ENCODE peak calls at places on chromosomes 6 and 20, in six cellular contexts. One of them, this sample, is unnamed. For H3K4me1, the result is how much of the 10 kb centered on the place peaks cover.

GRCh38 chr20:44098657-44099056 is 88.3 kb downstream of the JPH2 start:
- DNase-seq in breast epithelium: no peak
- DNase-seq in Karpas-422: no peak
- DNase-seq in GM12878: no peak
- DNase-seq in lower lobe of right lung: no peak
- DNase-seq in IMR-90: no peak
- DNase-seq in this sample: no peak

GRCh38 chr6:127216821-127217789 is 49.6 kb upstream of the RNF146 start:
- DNase-seq in breast epithelium: no peak
- DNase-seq in Karpas-422: no peak
- DNase-seq in GM12878: no peak
- DNase-seq in lower lobe of right lung: no peak
- DNase-seq in IMR-90: no peak
- DNase-seq in this sample: no peak

GRCh38 chr6:34241351-34242215 is 4.9 kb downstream of the HMGA1 start:
- DNase-seq in breast epithelium: no peak
- DNase-seq in Karpas-422: no peak
- DNase-seq in GM12878: no peak
- DNase-seq in lower lobe of right lung: peak
- DNase-seq in IMR-90: no peak
- DNase-seq in this sample: no peak

GRCh38 chr6:33455051-33455450 is 675 bp downstream of the ZBTB9 start:
- DNase-seq in breast epithelium: no peak
- DNase-seq in Karpas-422: no peak
- DNase-seq in GM12878: no peak
- DNase-seq in lower lobe of right lung: no peak
- DNase-seq in IMR-90: no peak
- DNase-seq in this sample: no peak

GRCh38 chr6:21808045-21808470 is 214.5 kb downstream of the SOX4 start:
- DNase-seq in breast epithelium: peak
- DNase-seq in Karpas-422: no peak
- DNase-seq in GM12878: no peak
- DNase-seq in lower lobe of right lung: no peak
- DNase-seq in IMR-90: peak
- DNase-seq in this sample: no peak

GRCh38 chr6:95087394-95088097 is 489.8 kb upstream of the MANEA start:
- DNase-seq in breast epithelium: no peak
- DNase-seq in Karpas-422: no peak
- DNase-seq in GM12878: no peak
- DNase-seq in lower lobe of right lung: no peak
- DNase-seq in IMR-90: peak
- DNase-seq in this sample: no peak

GRCh38 chr20:58310291-58310782 is 822 bp downstream of the RAB22A start:
- DNase-seq in breast epithelium: no peak
- DNase-seq in Karpas-422: no peak
- DNase-seq in GM12878: no peak
- DNase-seq in lower lobe of right lung: no peak
- DNase-seq in IMR-90: peak
- DNase-seq in this sample: no peak

GRCh38 chr20:22058746-22059145 is 353.3 kb downstream of the PAX1 start:
- DNase-seq in breast epithelium: no peak
- DNase-seq in Karpas-422: no peak
- DNase-seq in GM12878: no peak
- DNase-seq in lower lobe of right lung: no peak
- DNase-seq in IMR-90: no peak
- DNase-seq in this sample: no peak

GRCh38 chr6:145086197-145086596 is 649.1 kb downstream of the EPM2A start:
- DNase-seq in breast epithelium: no peak
- DNase-seq in Karpas-422: no peak
- DNase-seq in GM12878: no peak
- DNase-seq in lower lobe of right lung: no peak
- DNase-seq in IMR-90: no peak
- DNase-seq in this sample: no peak

GRCh38 chr20:309841-310644 is 12.7 kb downstream of the ZCCHC3 start:
- DNase-seq in breast epithelium: peak
- DNase-seq in Karpas-422: peak
- DNase-seq in GM12878: no peak
- DNase-seq in lower lobe of right lung: peak
- DNase-seq in IMR-90: peak
- DNase-seq in this sample: peak
- H3K4me3 ChIP-seq in breast epithelium: peak
- H3K4me3 ChIP-seq in Karpas-422: no peak
- H3K4me3 ChIP-seq in GM12878: peak
- H3K4me3 ChIP-seq in lower lobe of right lung: peak
- H3K4me3 ChIP-seq in IMR-90: peak
- H3K4me3 ChIP-seq in this sample: peak

GRCh38 chr6:156418253-156418652 is 358.9 kb upstream of the ARID1B start:
- DNase-seq in breast epithelium: no peak
- DNase-seq in Karpas-422: no peak
- DNase-seq in GM12878: no peak
- DNase-seq in lower lobe of right lung: no peak
- DNase-seq in IMR-90: no peak
- DNase-seq in this sample: no peak

GRCh38 chr6:156421933-156422332 is 355.2 kb upstream of the ARID1B start:
- DNase-seq in breast epithelium: no peak
- DNase-seq in Karpas-422: no peak
- DNase-seq in GM12878: no peak
- DNase-seq in lower lobe of right lung: no peak
- DNase-seq in IMR-90: no peak
- DNase-seq in this sample: no peak

GRCh38 chr6:156416392-156416791 is 360.8 kb upstream of the ARID1B start:
- DNase-seq in breast epithelium: no peak
- DNase-seq in Karpas-422: no peak
- DNase-seq in GM12878: no peak
- DNase-seq in lower lobe of right lung: no peak
- DNase-seq in IMR-90: no peak
- DNase-seq in this sample: no peak

GRCh38 chr6:156420172-156420993 is 356.8 kb upstream of the ARID1B start:
- DNase-seq in breast epithelium: no peak
- DNase-seq in Karpas-422: no peak
- DNase-seq in GM12878: no peak
- DNase-seq in lower lobe of right lung: no peak
- DNase-seq in IMR-90: peak
- DNase-seq in this sample: no peak

GRCh38 chr6:156419594-156419993 is 357.6 kb upstream of the ARID1B start:
- DNase-seq in breast epithelium: no peak
- DNase-seq in Karpas-422: no peak
- DNase-seq in GM12878: no peak
- DNase-seq in lower lobe of right lung: no peak
- DNase-seq in IMR-90: no peak
- DNase-seq in this sample: no peak
- H3K27ac ChIP-seq in breast epithelium: no peak
- H3K27ac ChIP-seq in Karpas-422: no peak
- H3K27ac ChIP-seq in GM12878: no peak
- H3K27ac ChIP-seq in lower lobe of right lung: no peak
- H3K27ac ChIP-seq in IMR-90: no peak
- H3K27ac ChIP-seq in this sample: peak

DNA sequence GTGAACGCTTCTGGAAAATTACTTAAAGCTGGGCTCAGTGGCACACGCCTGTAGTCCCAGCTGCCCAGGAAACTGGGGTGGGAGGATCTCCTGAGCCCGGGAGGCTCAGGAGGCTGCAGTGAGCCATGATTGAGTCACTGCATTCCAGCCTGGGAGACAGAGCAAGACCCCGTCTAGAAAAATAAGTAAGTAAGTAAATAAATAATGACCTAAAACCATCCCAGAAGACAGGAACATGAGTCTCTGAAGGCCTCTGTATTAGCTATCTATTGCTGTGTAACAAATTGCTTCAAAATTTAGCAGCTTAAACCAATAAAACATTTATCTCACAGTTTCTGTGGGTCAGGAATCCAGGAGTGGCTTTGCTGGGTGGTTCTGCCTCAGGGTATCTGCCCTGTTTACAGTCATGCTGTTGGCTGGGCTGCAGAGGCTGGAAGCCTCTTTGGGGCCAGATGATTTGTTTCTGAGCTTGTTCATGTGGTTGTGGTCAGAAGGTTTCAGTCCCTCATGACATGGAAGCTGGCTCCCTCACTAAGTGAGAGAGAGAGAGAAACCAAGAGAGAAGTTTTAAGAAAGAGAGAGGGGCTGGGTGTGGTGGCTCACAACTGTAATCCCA is 48.4 kb upstream of the NCOA3 start:
- DNase-seq in breast epithelium: no peak
- DNase-seq in Karpas-422: peak
- DNase-seq in GM12878: peak
- DNase-seq in lower lobe of right lung: no peak
- DNase-seq in IMR-90: peak
- DNase-seq in this sample: no peak
- H3K4me1 ChIP-seq in breast epithelium: under half
- H3K4me1 ChIP-seq in Karpas-422: under half
- H3K4me1 ChIP-seq in GM12878: under half
- H3K4me1 ChIP-seq in lower lobe of right lung: under half
- H3K4me1 ChIP-seq in IMR-90: under half
- H3K4me1 ChIP-seq in this sample: under half

GRCh38 chr20:54068966-54069365 is 1.4 kb downstream of the BCAS1 start:
- DNase-seq in breast epithelium: no peak
- DNase-seq in Karpas-422: no peak
- DNase-seq in GM12878: no peak
- DNase-seq in lower lobe of right lung: no peak
- DNase-seq in IMR-90: no peak
- DNase-seq in this sample: no peak
- H3K4me3 ChIP-seq in breast epithelium: no peak
- H3K4me3 ChIP-seq in Karpas-422: no peak
- H3K4me3 ChIP-seq in GM12878: no peak
- H3K4me3 ChIP-seq in lower lobe of right lung: no peak
- H3K4me3 ChIP-seq in IMR-90: no peak
- H3K4me3 ChIP-seq in this sample: no peak

DNA sequence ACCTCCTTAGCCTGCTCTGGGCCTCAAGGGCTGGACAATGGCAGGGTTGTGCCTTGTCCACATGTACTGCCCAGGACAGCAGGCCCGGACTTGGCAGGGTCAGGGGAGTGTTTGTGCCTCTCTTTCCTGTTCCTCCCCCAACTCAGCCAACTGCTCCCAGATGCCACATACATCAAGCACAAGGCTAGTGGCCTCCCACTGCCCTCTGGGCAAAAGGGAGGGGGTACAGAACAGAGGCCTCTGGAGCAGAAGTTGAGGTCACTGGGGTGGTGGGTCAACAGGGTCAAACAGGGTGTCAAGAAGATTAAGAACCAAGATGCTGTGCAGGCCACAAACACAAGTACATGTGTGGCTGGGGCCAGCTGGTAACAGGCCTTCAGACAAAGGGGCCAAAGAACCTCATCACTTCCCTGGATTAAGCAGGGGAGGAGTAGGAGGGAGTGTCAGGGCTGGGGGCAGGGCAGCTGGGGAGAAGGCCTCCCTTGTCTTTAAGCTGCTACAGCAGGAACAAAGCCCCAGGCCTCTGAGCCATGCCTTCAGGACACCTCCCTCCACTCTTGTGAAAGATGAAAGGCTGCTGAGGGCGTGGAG is 36.0 kb downstream of the KCNK5 start:
- DNase-seq in breast epithelium: no peak
- DNase-seq in Karpas-422: no peak
- DNase-seq in GM12878: no peak
- DNase-seq in lower lobe of right lung: no peak
- DNase-seq in IMR-90: no peak
- DNase-seq in this sample: no peak
- H3K27ac ChIP-seq in breast epithelium: no peak
- H3K27ac ChIP-seq in Karpas-422: no peak
- H3K27ac ChIP-seq in GM12878: no peak
- H3K27ac ChIP-seq in lower lobe of right lung: no peak
- H3K27ac ChIP-seq in IMR-90: no peak
- H3K27ac ChIP-seq in this sample: no peak

GRCh38 chr6:353642-354614 is 37.6 kb upstream of the IRF4 start:
- DNase-seq in breast epithelium: no peak
- DNase-seq in Karpas-422: no peak
- DNase-seq in GM12878: no peak
- DNase-seq in lower lobe of right lung: peak
- DNase-seq in IMR-90: no peak
- DNase-seq in this sample: no peak

GRCh38 chr6:351011-351866 is 40.3 kb upstream of the IRF4 start:
- DNase-seq in breast epithelium: no peak
- DNase-seq in Karpas-422: no peak
- DNase-seq in GM12878: no peak
- DNase-seq in lower lobe of right lung: peak
- DNase-seq in IMR-90: no peak
- DNase-seq in this sample: no peak

GRCh38 chr6:351867-352289 is 39.7 kb upstream of the IRF4 start:
- DNase-seq in breast epithelium: no peak
- DNase-seq in Karpas-422: no peak
- DNase-seq in GM12878: no peak
- DNase-seq in lower lobe of right lung: peak
- DNase-seq in IMR-90: no peak
- DNase-seq in this sample: no peak

GRCh38 chr6:352896-353470 is 38.6 kb upstream of the IRF4 start:
- DNase-seq in breast epithelium: no peak
- DNase-seq in Karpas-422: no peak
- DNase-seq in GM12878: no peak
- DNase-seq in lower lobe of right lung: no peak
- DNase-seq in IMR-90: no peak
- DNase-seq in this sample: no peak

DNA sequence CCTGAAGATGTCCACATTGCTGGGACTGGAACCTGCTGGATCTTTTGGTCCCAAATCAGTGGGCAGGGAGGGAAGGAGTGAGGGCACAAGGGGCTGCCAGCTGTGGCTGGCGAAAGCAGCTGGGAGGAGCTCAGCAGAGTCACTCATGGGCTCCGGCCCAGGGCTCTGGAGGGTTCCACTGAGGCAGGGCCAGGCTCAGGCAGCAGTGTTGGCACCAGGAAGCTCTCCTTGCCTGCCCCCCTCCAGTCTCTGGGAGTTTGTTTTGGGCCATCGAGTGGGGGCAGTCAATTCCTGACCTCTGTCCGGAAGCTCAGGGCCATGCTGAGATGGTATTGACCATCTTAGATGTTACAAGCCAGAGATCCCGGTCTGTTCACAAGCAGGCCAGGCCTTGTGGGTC is 39.1 kb upstream of the IRF4 start:
- DNase-seq in breast epithelium: no peak
- DNase-seq in Karpas-422: no peak
- DNase-seq in GM12878: no peak
- DNase-seq in lower lobe of right lung: peak
- DNase-seq in IMR-90: no peak
- DNase-seq in this sample: no peak
- H3K4me1 ChIP-seq in breast epithelium: under half
- H3K4me1 ChIP-seq in Karpas-422: under half
- H3K4me1 ChIP-seq in GM12878: under half
- H3K4me1 ChIP-seq in lower lobe of right lung: under half
- H3K4me1 ChIP-seq in IMR-90: under half
- H3K4me1 ChIP-seq in this sample: under half